ENCODE peak calls at places on chromosomes 13 and 19, in six cellular contexts. One of them, this sample, is unnamed.

GRCh38 chr13:79799466-79799865 is 318.5 kb downstream of the NDFIP2 start:
- DNase-seq in neuronal stem cell: no peak
- DNase-seq in SJSA1: no peak
- DNase-seq in GM23248: no peak
- DNase-seq in neural progenitor cell: no peak
- DNase-seq in CD4-positive, CD25-positive, alpha-beta regulatory T cell: no peak
- DNase-seq in this sample: no peak

GRCh38 chr19:42276821-42277220 is 7.8 kb downstream of the CIC start:
- DNase-seq in neural progenitor cell: no peak
- DNase-seq in GM23248: peak; percentile 77
- DNase-seq in CD4-positive, CD25-positive, alpha-beta regulatory T cell: no peak
- DNase-seq in SJSA1: no peak
- DNase-seq in neuronal stem cell: no peak
- DNase-seq in this sample: no peak

GRCh38 chr19:23259961-23260360 is 9.8 kb upstream of the ZNF724 start:
- DNase-seq in CD4-positive, CD25-positive, alpha-beta regulatory T cell: no peak
- DNase-seq in neuronal stem cell: no peak
- DNase-seq in neural progenitor cell: no peak
- DNase-seq in GM23248: no peak
- DNase-seq in SJSA1: no peak
- DNase-seq in this sample: no peak

GRCh38 chr13:31090921-31091624 is 70.6 kb downstream of the HSPH1 start:
- DNase-seq in SJSA1: no peak
- DNase-seq in CD4-positive, CD25-positive, alpha-beta regulatory T cell: peak; percentile 9
- DNase-seq in GM23248: no peak
- DNase-seq in neuronal stem cell: no peak
- DNase-seq in neural progenitor cell: no peak
- DNase-seq in this sample: no peak

GRCh38 chr13:48501705-48502104 is 31.2 kb downstream of the RCBTB2 start:
- DNase-seq in SJSA1: no peak
- DNase-seq in neuronal stem cell: no peak
- DNase-seq in CD4-positive, CD25-positive, alpha-beta regulatory T cell: no peak
- DNase-seq in GM23248: no peak
- DNase-seq in neural progenitor cell: no peak
- DNase-seq in this sample: no peak

GRCh38 chr19:56866563-56866962 is 26.0 kb upstream of the PEG3 start:
- DNase-seq in GM23248: no peak
- DNase-seq in SJSA1: no peak
- DNase-seq in neural progenitor cell: no peak
- DNase-seq in CD4-positive, CD25-positive, alpha-beta regulatory T cell: no peak
- DNase-seq in neuronal stem cell: peak; percentile 4
- DNase-seq in this sample: no peak

GRCh38 chr13:59996461-59996860 is 167.3 kb downstream of the DIAPH3 start:
- DNase-seq in neuronal stem cell: no peak
- DNase-seq in CD4-positive, CD25-positive, alpha-beta regulatory T cell: no peak
- DNase-seq in neural progenitor cell: no peak
- DNase-seq in SJSA1: no peak
- DNase-seq in GM23248: no peak
- DNase-seq in this sample: no peak

GRCh38 chr19:54172764-54173699 is at the start of gene TMC4:
- DNase-seq in neural progenitor cell: no peak
- DNase-seq in SJSA1: no peak
- DNase-seq in CD4-positive, CD25-positive, alpha-beta regulatory T cell: peak; percentile 34
- DNase-seq in neuronal stem cell: no peak
- DNase-seq in GM23248: peak; percentile 33
- DNase-seq in this sample: no peak

GRCh38 chr19:49335784-49336481 is 727 bp downstream of the CD37 start:
- DNase-seq in neuronal stem cell: no peak
- DNase-seq in neural progenitor cell: no peak
- DNase-seq in SJSA1: no peak
- DNase-seq in GM23248: no peak
- DNase-seq in CD4-positive, CD25-positive, alpha-beta regulatory T cell: peak; percentile 78
- DNase-seq in this sample: no peak

GRCh38 chr19:38145627-38146026 is 78.4 kb downstream of the DPF1 start:
- DNase-seq in neural progenitor cell: no peak
- DNase-seq in neuronal stem cell: no peak
- DNase-seq in CD4-positive, CD25-positive, alpha-beta regulatory T cell: no peak
- DNase-seq in GM23248: peak; percentile 51
- DNase-seq in SJSA1: no peak
- DNase-seq in this sample: no peak

GRCh38 chr13:71218960-71219359 is 648.0 kb downstream of the DACH1 start:
- DNase-seq in GM23248: no peak
- DNase-seq in SJSA1: no peak
- DNase-seq in CD4-positive, CD25-positive, alpha-beta regulatory T cell: no peak
- DNase-seq in neuronal stem cell: peak; percentile 27
- DNase-seq in neural progenitor cell: peak; percentile 68
- DNase-seq in this sample: no peak

GRCh38 chr19:12721656-12722565 is 1.8 kb downstream of the TNPO2 start:
- DNase-seq in neural progenitor cell: peak; percentile 94
- DNase-seq in GM23248: peak; percentile 83
- DNase-seq in SJSA1: peak; percentile 58
- DNase-seq in CD4-positive, CD25-positive, alpha-beta regulatory T cell: peak; percentile 63
- DNase-seq in neuronal stem cell: peak; percentile 80
- DNase-seq in this sample: no peak

GRCh38 chr19:3186891-3187661 is 1.3 kb downstream of the NCLN start:
- DNase-seq in neuronal stem cell: no peak
- DNase-seq in SJSA1: no peak
- DNase-seq in neural progenitor cell: no peak
- DNase-seq in GM23248: peak; percentile 49
- DNase-seq in CD4-positive, CD25-positive, alpha-beta regulatory T cell: peak; percentile 15
- DNase-seq in this sample: no peak
- H3K4me3 ChIP-seq in neuronal stem cell: peak overlapping the region; percentile 75
- H3K4me3 ChIP-seq in SJSA1: peak overlapping the region; percentile 98
- H3K4me3 ChIP-seq in neural progenitor cell: peak overlapping the region; percentile 82
- H3K4me3 ChIP-seq in GM23248: peak overlapping the region; percentile 88
- H3K4me3 ChIP-seq in CD4-positive, CD25-positive, alpha-beta regulatory T cell: peak overlapping the region; percentile 51
- H3K4me3 ChIP-seq in this sample: peak overlapping the region; percentile 71

GRCh38 chr13:23984541-23984940 is 87.2 kb upstream of the C1QTNF9B start:
- DNase-seq in CD4-positive, CD25-positive, alpha-beta regulatory T cell: no peak
- DNase-seq in neuronal stem cell: no peak
- DNase-seq in SJSA1: no peak
- DNase-seq in GM23248: no peak
- DNase-seq in neural progenitor cell: no peak
- DNase-seq in this sample: no peak

GRCh38 chr13:23979361-23980159 is 82.3 kb upstream of the C1QTNF9B start:
- DNase-seq in GM23248: peak; percentile 95
- DNase-seq in SJSA1: peak; percentile 69
- DNase-seq in neural progenitor cell: peak; percentile 81
- DNase-seq in CD4-positive, CD25-positive, alpha-beta regulatory T cell: peak; percentile 15
- DNase-seq in neuronal stem cell: peak; percentile 65
- DNase-seq in this sample: peak; percentile 51

GRCh38 chr13:23985060-23985459 is 87.8 kb upstream of the C1QTNF9B start:
- DNase-seq in GM23248: no peak
- DNase-seq in SJSA1: no peak
- DNase-seq in neuronal stem cell: no peak
- DNase-seq in neural progenitor cell: no peak
- DNase-seq in CD4-positive, CD25-positive, alpha-beta regulatory T cell: no peak
- DNase-seq in this sample: no peak

GRCh38 chr13:23983671-23984070 is 86.4 kb upstream of the C1QTNF9B start:
- DNase-seq in SJSA1: no peak
- DNase-seq in neural progenitor cell: no peak
- DNase-seq in GM23248: no peak
- DNase-seq in neuronal stem cell: no peak
- DNase-seq in CD4-positive, CD25-positive, alpha-beta regulatory T cell: no peak
- DNase-seq in this sample: no peak

GRCh38 chr13:23980160-23980551 is 82.9 kb upstream of the C1QTNF9B start:
- DNase-seq in neural progenitor cell: peak; percentile 95
- DNase-seq in CD4-positive, CD25-positive, alpha-beta regulatory T cell: peak; percentile 76
- DNase-seq in SJSA1: peak; percentile 78
- DNase-seq in neuronal stem cell: peak; percentile 85
- DNase-seq in GM23248: peak; percentile 95
- DNase-seq in this sample: peak; percentile 78
- H3K27ac ChIP-seq in neural progenitor cell: no peak overlapping the region
- H3K27ac ChIP-seq in CD4-positive, CD25-positive, alpha-beta regulatory T cell: no peak overlapping the region
- H3K27ac ChIP-seq in SJSA1: peak overlapping the region; percentile 60
- H3K27ac ChIP-seq in neuronal stem cell: peak overlapping the region; percentile 41
- H3K27ac ChIP-seq in GM23248: peak overlapping the region; percentile 94
- H3K27ac ChIP-seq in this sample: no peak overlapping the region

DNA sequence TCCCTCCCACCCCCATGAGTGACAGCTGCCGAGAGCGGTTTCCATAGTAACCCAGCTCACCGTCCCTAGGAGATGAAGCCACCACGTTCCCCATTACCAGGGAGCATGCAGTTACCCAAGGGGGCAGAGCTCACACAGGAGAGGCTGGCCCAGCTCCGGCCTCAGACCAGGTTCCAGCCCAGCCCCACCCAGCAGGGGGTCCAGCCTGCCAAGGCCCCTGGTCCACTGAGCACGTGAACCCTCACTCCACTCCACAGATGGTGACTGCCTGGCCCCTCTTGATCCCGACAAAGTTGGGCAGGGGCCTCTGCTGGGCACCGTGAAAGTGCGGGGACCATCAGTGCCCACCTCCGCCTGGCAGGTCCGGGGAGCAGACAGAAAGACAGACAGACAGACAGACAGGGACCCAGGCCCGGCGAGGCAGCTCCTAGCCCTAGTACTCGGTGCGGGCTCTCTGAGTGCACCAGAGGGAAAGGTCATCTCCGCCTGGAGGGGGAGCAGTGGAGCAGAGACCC is 50.7 kb downstream of the CELF5 start:
- DNase-seq in GM23248: no peak
- DNase-seq in CD4-positive, CD25-positive, alpha-beta regulatory T cell: peak; percentile 58
- DNase-seq in neuronal stem cell: peak; percentile 69
- DNase-seq in SJSA1: no peak
- DNase-seq in neural progenitor cell: peak; percentile 87
- DNase-seq in this sample: no peak
- H3K4me3 ChIP-seq in GM23248: peak overlapping the region; percentile 65
- H3K4me3 ChIP-seq in CD4-positive, CD25-positive, alpha-beta regulatory T cell: no peak overlapping the region
- H3K4me3 ChIP-seq in neuronal stem cell: peak overlapping the region; percentile 36
- H3K4me3 ChIP-seq in SJSA1: peak overlapping the region; percentile 41
- H3K4me3 ChIP-seq in neural progenitor cell: peak overlapping the region; percentile 58
- H3K4me3 ChIP-seq in this sample: peak overlapping the region; percentile 74

DNA sequence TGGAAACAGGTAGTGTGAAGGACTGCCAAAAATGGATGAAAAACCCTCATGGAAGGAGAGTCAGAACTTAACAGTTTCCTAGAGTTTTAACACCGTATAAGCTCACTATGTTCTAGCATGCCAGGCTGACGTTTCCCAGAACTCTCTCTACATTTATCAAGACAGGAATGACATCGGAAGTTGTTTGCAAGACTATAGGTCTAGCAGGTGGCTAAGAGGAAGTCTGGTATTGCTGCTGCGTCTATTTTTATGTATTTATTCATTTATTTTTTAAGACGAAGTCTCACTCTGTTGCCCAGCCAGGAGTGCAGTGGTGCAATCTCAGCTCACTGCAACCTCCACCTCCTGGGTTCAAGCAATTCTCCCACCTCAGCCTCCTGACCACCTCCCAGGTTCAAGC is 20.5 kb upstream of the ARL11 start:
- DNase-seq in SJSA1: no peak
- DNase-seq in GM23248: no peak
- DNase-seq in CD4-positive, CD25-positive, alpha-beta regulatory T cell: no peak
- DNase-seq in neuronal stem cell: no peak
- DNase-seq in neural progenitor cell: no peak
- DNase-seq in this sample: no peak
- H3K27ac ChIP-seq in SJSA1: no peak overlapping the region
- H3K27ac ChIP-seq in GM23248: no peak overlapping the region
- H3K27ac ChIP-seq in CD4-positive, CD25-positive, alpha-beta regulatory T cell: no peak overlapping the region
- H3K27ac ChIP-seq in neuronal stem cell: no peak overlapping the region
- H3K27ac ChIP-seq in neural progenitor cell: no peak overlapping the region
- H3K27ac ChIP-seq in this sample: no peak overlapping the region

This sample was measured in naive thymus-derived CD4-positive, alpha-beta T cell.